ENCODE peak calls at places on chromosome 15, in six cellular contexts. Y is fibroblast of lung, Q is left ventricle myocardium inferior, N is endothelial cell of umbilical vein, U is right atrium auricular region, A is tibial nerve. S is an unnamed sample. For H3K36me3, the result is how much of the 10 kb centered on the place peaks cover.

GRCh38 chr15:96086164-96086563 is 244.3 kb upstream of the NR2F2 start:
- DNase-seq in U (no peak), Y (no peak), A (no peak), N (peak), Q (no peak), S (no peak)

GRCh38 chr15:41259546-41260189 is 28.6 kb downstream of the CHP1 start:
- DNase-seq in Q (no peak), Y (no peak), A (no peak), U (no peak), N (no peak), S (no peak)

GRCh38 chr15:57740048-57740447 is 33.5 kb downstream of the POLR2M start:
- DNase-seq in N (no peak), Q (no peak), Y (no peak), A (no peak), U (no peak), S (no peak)

GRCh38 chr15:77464129-77464865 is 43.6 kb downstream of the HMG20A start:
- DNase-seq in U (no peak), Q (no peak), N (no peak), Y (no peak), A (no peak), S (no peak)

GRCh38 chr15:98280576-98280975 is 320.1 kb downstream of the ARRDC4 start:
- DNase-seq in Q (no peak), N (no peak), A (no peak), Y (no peak), U (no peak), S (no peak)

GRCh38 chr15:91055548-91056331 is 33.3 kb upstream of the VPS33B start:
- DNase-seq in Q (peak), Y (peak), U (peak), A (peak), N (peak), S (peak)

GRCh38 chr15:39743611-39744010 is 39.0 kb downstream of the FSIP1 start:
- DNase-seq in Q (no peak), U (no peak), N (no peak), Y (peak), A (no peak), S (no peak)

GRCh38 chr15:45794304-45794703 is 159.5 kb downstream of the SQOR start:
- DNase-seq in Y (no peak), N (no peak), U (no peak), Q (no peak), A (no peak), S (no peak)

GRCh38 chr15:73021139-73021621 is 31.1 kb upstream of the NEO1 start:
- DNase-seq in Q (no peak), A (no peak), Y (peak), N (no peak), U (no peak), S (no peak)

GRCh38 chr15:61057376-61057775 is 171.7 kb downstream of the RORA start:
- DNase-seq in N (no peak), U (no peak), Y (no peak), A (no peak), Q (no peak), S (no peak)

GRCh38 chr15:95286911-95287769 is 1043.4 kb upstream of the NR2F2 start:
- DNase-seq in Y (peak), Q (no peak), N (peak), A (no peak), U (no peak), S (no peak)

GRCh38 chr15:55774113-55774970 is 31.4 kb upstream of the PRTG start:
- DNase-seq in U (peak), A (peak), Q (peak), Y (no peak), N (peak), S (no peak)

GRCh38 chr15:63210151-63211051 is 21.0 kb downstream of the RAB8B start:
- DNase-seq in A (no peak), U (no peak), Y (no peak), N (no peak), Q (no peak), S (no peak)

GRCh38 chr15:78316211-78317077 is 17.0 kb upstream of the SKIC8 start:
- DNase-seq in U (no peak), N (no peak), Q (no peak), A (no peak), Y (no peak), S (no peak)

GRCh38 chr15:20356444-20357138 is 185.0 kb downstream of the GOLGA6L6 start:
- DNase-seq in U (peak), Q (peak), A (peak), Y (no peak), N (no peak), S (no peak)

GRCh38 chr15:72778796-72779195 is 4.8 kb downstream of the ADPGK start:
- DNase-seq in A (no peak), U (no peak), Q (no peak), N (no peak), Y (peak), S (no peak)

GRCh38 chr15:56228854-56229253 is 14.8 kb downstream of the RFX7 start:
- DNase-seq in A (no peak), U (no peak), Y (no peak), Q (no peak), N (no peak), S (no peak)

GRCh38 chr15:40155270-40155910 is 5.5 kb upstream of the BUB1B start:
- DNase-seq in A (no peak), Y (no peak), N (no peak), U (no peak), Q (no peak), S (no peak)

GRCh38 chr15:51833782-51834181 is 4.3 kb downstream of the TMOD3 start:
- DNase-seq in N (no peak), A (no peak), Q (no peak), Y (no peak), U (no peak), S (no peak)

GRCh38 chr15:88465633-88466219 is 1.5 kb downstream of the MRPL46 start:
- DNase-seq in N (peak), Y (peak), Q (no peak), A (no peak), U (no peak), S (no peak)

GRCh38 chr15:92891533-92892200 is 8.5 kb upstream of the CHD2 start:
- DNase-seq in Y (no peak), Q (no peak), U (no peak), A (no peak), N (no peak), S (no peak)

GRCh38 chr15:39599871-39600270 is 19.0 kb downstream of the THBS1 start:
- DNase-seq in N (peak), U (no peak), Y (no peak), A (no peak), Q (no peak), S (no peak)

GRCh38 chr15:77810180-77810579 is 177.5 kb upstream of the LINGO1 start:
- DNase-seq in U (no peak), Q (no peak), Y (no peak), A (no peak), N (no peak), S (no peak)

GRCh38 chr15:89828324-89829145 is 13.9 kb upstream of the ANPEP start:
- DNase-seq in Q (peak), N (no peak), U (peak), Y (peak), A (peak), S (no peak)

GRCh38 chr15:99963096-99963825 is 230.0 kb upstream of the LYSMD4 start:
- DNase-seq in U (no peak), A (no peak), N (no peak), Q (no peak), Y (peak), S (peak)

GRCh38 chr15:63544253-63545026 is 40.0 kb downstream of the USP3 start:
- DNase-seq in U (no peak), Q (no peak), Y (no peak), N (no peak), A (no peak), S (no peak)

GRCh38 chr15:78875107-78875914 is 2.6 kb downstream of the MORF4L1 start:
- DNase-seq in U (no peak), Q (no peak), N (no peak), Y (no peak), A (no peak), S (no peak)

GRCh38 chr15:60798821-60799220 is 319.9 kb upstream of the ICE2 start:
- DNase-seq in Y (peak), A (no peak), U (no peak), Q (no peak), N (no peak), S (no peak)

GRCh38 chr15:32733276-32733675 is 15.5 kb downstream of the GREM1 start:
- DNase-seq in U (no peak), N (no peak), Y (peak), A (no peak), Q (no peak), S (no peak)

GRCh38 chr15:31299588-31300207 is 26.9 kb upstream of the KLF13 start:
- DNase-seq in U (peak), A (no peak), N (no peak), Y (no peak), Q (no peak), S (no peak)

GRCh38 chr15:101314301-101314700 is 19.3 kb upstream of the SNRPA1 start:
- DNase-seq in U (no peak), N (no peak), Q (no peak), Y (no peak), A (no peak), S (no peak)

GRCh38 chr15:64985382-64986033 is 4.2 kb downstream of the SPG21 start:
- DNase-seq in U (no peak), Q (no peak), A (no peak), Y (no peak), N (peak), S (no peak)

GRCh38 chr15:78313383-78313782 is 14.0 kb upstream of the SKIC8 start:
- DNase-seq in U (no peak), Y (no peak), A (no peak), Q (no peak), N (no peak), S (no peak)

GRCh38 chr15:60865507-60865906 is 363.6 kb downstream of the RORA start:
- DNase-seq in Y (peak), Q (no peak), A (no peak), U (no peak), N (no peak), S (no peak)

GRCh38 chr15:58494581-58494980 is 62.8 kb downstream of the LIPC start:
- DNase-seq in Q (no peak), N (no peak), A (no peak), Y (no peak), U (no peak), S (no peak)

GRCh38 chr15:27408428-27408827 is 437.4 kb downstream of the GABRG3 start:
- DNase-seq in A (no peak), Y (no peak), Q (no peak), N (no peak), U (no peak), S (no peak)

DNA sequence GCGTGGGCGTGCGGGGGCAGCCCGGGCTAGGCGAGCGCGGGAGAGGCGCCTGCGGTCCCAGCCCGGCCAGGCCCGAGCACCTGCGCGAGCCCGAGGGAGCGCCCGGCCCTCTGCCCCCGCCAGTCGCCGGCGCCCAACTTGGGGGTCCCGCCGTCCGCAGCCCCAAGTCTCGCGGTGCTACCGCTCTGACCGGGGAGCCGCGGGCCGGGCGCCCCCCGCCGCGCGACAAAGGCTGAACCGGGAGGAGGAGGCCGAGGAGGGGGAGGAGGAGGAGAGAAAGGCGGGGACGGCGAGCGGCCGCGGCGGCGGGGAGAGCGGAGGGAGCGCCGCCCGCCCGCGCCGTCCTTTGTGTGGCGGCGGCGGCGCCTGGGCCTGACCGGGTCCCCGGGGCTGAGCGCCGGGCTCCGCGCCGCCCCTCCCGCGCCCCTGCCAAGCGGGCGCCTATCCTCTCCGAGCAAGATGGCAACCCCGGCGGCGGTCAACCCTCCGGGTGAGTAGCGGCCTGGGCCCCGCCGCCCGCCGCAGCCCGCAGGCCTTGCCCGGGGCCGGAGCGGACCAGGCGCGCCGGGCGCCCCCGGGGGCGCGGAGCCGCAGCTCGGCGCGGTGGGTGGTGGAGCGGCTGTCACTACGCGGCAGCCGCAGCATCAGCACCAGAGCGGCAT is at the start of gene ARNT2:
- DNase-seq in Q (peak), N (no peak), U (no peak), A (no peak), Y (peak), S (no peak)
- H3K4me3 ChIP-seq in Q (peak), N (no peak), U (peak), A (peak), Y (peak), S (peak)

DNA sequence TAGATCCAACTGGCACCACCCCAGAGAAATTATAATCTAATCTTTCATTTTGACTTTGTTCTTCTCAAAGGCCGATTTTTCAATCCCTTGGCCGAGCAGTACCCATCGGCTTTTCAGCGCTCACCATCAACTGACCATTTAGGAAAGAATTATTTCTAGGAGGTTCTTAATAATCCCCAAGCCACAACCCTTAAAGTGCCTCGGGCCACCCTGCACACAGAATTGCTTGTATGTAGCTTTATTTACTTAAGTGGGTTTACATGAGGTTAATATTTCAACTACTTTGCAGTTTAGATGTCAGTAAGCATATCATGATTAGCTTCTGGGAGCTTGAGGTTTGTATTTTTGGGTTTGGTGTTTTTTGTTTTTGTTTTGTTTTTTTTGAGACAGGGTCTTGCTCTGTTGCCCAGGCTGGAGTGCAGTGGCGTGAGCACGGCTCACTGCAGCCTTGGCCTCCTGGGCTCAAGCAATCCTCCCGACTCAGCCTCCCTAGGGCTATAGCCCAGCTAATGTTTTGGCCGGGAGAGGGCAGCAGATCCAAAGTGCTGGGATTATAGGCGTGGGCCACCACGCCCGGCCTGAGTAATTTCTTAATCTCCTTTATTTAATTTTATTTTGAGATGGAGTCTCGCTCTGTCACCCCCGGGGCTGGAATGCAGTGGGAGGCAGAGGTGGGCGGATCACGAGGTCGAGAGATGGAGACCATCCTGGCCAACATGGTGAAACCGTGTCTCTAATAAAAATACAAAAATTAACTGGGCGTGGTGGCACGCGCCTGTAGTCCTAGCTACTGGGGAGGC is 801 bp upstream of the CDAN1 start:
- DNase-seq in Y (no peak), A (no peak), N (no peak), Q (no peak), U (no peak), S (no peak)
- TF ChIP-seq CTCF in Y (no peak), A (no peak), N (no peak), Q (no peak), U (no peak), S (no peak)

GRCh38 chr15:25372298-25372697 is 66.5 kb downstream of the UBE3A start:
- DNase-seq in Y (peak), N (peak), A (no peak), U (no peak), Q (no peak), S (no peak)

GRCh38 chr15:25374143-25374542 is 64.7 kb downstream of the UBE3A start:
- DNase-seq in Y (peak), A (no peak), Q (no peak), U (no peak), N (no peak), S (no peak)

GRCh38 chr15:25366058-25366457 is 72.8 kb downstream of the UBE3A start:
- DNase-seq in A (no peak), N (no peak), Q (no peak), Y (no peak), U (no peak), S (no peak)

DNA sequence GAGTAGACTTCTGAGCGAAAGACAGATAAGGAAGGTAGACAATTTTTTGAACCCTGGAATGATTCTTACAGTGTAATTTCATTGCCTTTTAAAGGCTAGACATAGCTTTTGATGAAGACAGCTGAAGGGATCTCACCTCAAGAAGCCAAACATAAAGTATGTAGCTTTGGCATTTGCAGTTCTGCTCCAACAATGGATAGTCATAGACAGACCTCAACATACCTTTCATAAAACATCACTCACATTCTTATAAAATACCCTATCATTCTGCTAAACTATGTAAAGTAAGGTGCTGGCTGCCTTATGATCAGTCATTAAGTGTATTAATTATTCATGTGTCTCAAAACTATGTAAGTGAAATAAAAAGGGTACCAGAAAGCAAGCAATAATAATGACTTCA is 70.0 kb downstream of the UBE3A start:
- DNase-seq in U (no peak), Y (peak), Q (no peak), A (no peak), N (no peak), S (no peak)
- H3K36me3 ChIP-seq in U (under half), Y (under half), Q (under half), A (half or more), N (under half), S (under half)

DNA sequence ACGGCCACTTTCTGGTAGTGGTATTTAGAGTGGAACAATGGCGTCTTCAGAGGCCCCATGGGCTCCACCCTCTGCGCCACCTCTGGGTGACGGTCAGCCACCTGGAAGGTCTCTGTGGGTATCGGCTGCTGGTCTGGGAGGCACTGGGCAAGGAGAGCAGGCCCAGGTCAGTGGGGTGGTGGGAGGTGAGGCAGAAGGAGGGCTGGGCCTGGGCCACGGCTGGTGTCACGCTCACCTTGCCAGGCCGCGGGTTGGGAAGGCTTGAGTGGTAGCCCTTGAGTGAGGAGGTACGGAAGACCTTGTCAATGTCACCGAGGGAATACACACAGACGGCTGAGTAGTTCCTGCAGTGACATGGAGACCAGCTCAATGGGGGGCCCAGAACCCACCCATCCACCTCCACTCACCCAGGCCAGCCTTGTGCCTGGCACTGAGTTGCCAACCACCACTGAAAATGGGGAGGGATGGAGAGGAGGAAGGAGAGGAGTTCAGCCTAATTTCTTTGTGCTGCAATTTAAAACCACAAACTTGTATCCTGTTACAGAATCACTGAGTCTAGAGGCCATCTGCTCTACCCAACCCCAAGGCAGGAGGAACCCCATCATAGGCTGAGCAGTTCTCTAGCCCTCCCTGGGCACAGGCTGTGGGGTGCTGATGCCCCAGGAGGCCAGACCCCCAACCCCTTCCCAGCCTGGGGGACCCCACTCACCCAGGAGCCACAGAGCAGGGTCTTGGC is 19.0 kb downstream of the SEMA7A start:
- DNase-seq in U (no peak), A (no peak), Y (no peak), Q (no peak), N (no peak), S (no peak)
- H3K4me3 ChIP-seq in U (no peak), A (no peak), Y (no peak), Q (no peak), N (no peak), S (no peak)

DNA sequence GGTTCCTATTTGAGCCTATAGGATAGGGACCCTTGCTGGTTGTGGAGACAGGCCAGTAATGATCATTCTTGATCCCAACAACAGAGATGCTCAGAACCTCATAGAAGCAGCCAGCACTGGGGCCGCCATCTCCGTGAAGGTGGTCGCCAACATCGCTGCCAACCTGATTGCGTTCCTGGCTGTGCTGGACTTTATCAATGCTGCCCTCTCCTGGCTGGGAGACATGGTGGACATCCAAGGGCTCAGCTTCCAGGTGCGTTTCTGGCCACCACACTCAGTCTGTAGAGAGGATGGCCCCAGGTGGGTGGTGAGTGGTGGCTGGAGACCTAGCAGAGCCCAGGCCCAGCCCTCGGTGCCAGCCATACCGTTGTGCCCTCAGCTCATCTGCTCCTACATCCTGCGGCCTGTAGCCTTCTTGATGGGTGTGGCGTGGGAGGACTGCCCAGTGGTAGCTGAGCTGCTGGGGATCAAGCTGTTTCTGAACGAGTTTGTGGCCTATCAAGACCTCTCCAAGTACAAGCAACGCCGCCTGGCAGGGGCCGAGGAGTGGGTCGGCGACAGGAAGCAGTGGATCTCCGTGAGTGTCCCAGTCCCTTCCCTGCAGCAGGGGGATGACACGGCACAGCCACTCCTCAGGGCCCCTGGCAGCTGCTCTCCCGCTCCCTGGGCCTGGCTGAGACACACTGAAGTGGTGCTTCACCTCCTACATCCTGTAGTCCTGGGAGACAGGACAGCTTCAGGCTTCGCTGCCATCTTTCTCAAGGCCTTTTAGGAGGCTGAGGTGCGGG is 46.5 kb upstream of the PDE8A start:
- DNase-seq in Y (no peak), N (no peak), Q (no peak), U (no peak), A (no peak), S (no peak)
- TF ChIP-seq CTCF in Y (no peak), N (peak), Q (peak), U (peak), A (no peak), S (no peak)

S was measured in kidney epithelial cell.